ENCODE peak calls at places on chromosomes 2 and 18, in five cellular contexts. F, K, O, Y and W are unnamed samples.

GRCh38 chr18:26322892-26323653 is 96.8 kb downstream of the TAF4B start:
- DNase-seq in F (no peak), K (no peak), O (no peak), Y (no peak), W (no peak)

GRCh38 chr2:132911726-132912724 is 242.0 kb upstream of the LYPD1 start:
- DNase-seq in F (peak), K (no peak), O (no peak), Y (no peak), W (no peak)

GRCh38 chr2:159933727-159934049 is 128.7 kb downstream of the PLA2R1 start:
- DNase-seq in F (peak), K (no peak), O (no peak), Y (no peak), W (no peak)

GRCh38 chr2:132374961-132375360 is 41.6 kb upstream of the GPR39 start:
- DNase-seq in F (no peak), K (no peak), O (no peak), Y (no peak), W (no peak)

GRCh38 chr2:136932700-136933099 is 167.4 kb downstream of the THSD7B start:
- DNase-seq in F (no peak), K (peak), O (peak), Y (no peak), W (no peak)

GRCh38 chr2:37000273-37000780 is 34.0 kb upstream of the STRN start:
- DNase-seq in F (no peak), K (no peak), O (no peak), Y (no peak), W (peak)

GRCh38 chr2:211351998-211352397 is 795.6 kb downstream of the CPS1 start:
- DNase-seq in F (peak), K (no peak), O (peak), Y (no peak), W (peak)

GRCh38 chr2:88003074-88003755 is 13.1 kb downstream of the RNU2-63P start:
- DNase-seq in F (no peak), K (no peak), O (no peak), Y (no peak), W (no peak)

GRCh38 chr18:46563317-46563716 is 93.7 kb downstream of the LOXHD1 start:
- DNase-seq in F (no peak), K (no peak), O (no peak), Y (no peak), W (no peak)

GRCh38 chr2:163264376-163264775 is 425.8 kb upstream of the KCNH7 start:
- DNase-seq in F (no peak), K (no peak), O (no peak), Y (no peak), W (no peak)